ENCODE peak calls at places on chromosome 6, in eight cellular contexts. Q is PC-3, C is fibroblast of lung, R is kidney, V is stomach, E is OCI-LY7, K is tibial nerve, A is HepG2. T is an unnamed sample.

GRCh38 chr6:16130932-16131387 is 2.1 kb downstream of the MYLIP start:
- DNase-seq in E (peak), A (peak), C (peak), R (no peak), V (peak), K (peak), Q (peak), T (no peak)

GRCh38 chr6:42142118-42142835 is at the start of gene C6orf132:
- DNase-seq in C (peak), K (no peak), V (peak), R (peak), E (no peak), Q (peak), A (peak), T (peak)

GRCh38 chr6:13507306-13507855 is 20.0 kb upstream of the GFOD1 start:
- DNase-seq in Q (no peak), A (no peak), R (no peak), C (peak), V (no peak), E (no peak), K (no peak), T (no peak)

GRCh38 chr6:1463751-1464397 is 74.5 kb downstream of the FOXF2 start:
- DNase-seq in V (no peak), R (no peak), E (no peak), K (no peak), Q (no peak), A (no peak), C (no peak), T (no peak)

GRCh38 chr6:5142915-5143314 is 57.8 kb downstream of the PPP1R3G start:
- DNase-seq in R (no peak), E (no peak), A (no peak), Q (no peak), V (no peak), C (no peak), K (no peak), T (no peak)

GRCh38 chr6:140316966-140317365 is 942.5 kb upstream of the CITED2 start:
- DNase-seq in C (no peak), E (no peak), V (no peak), A (no peak), Q (no peak), K (no peak), R (no peak), T (no peak)

GRCh38 chr6:14074723-14075503 is 42.7 kb upstream of the CD83 start:
- DNase-seq in V (no peak), C (peak), Q (peak), R (no peak), E (peak), A (no peak), K (no peak), T (no peak)

GRCh38 chr6:33764036-33764435 is 17.3 kb upstream of the IP6K3 start:
- DNase-seq in A (no peak), Q (no peak), K (no peak), E (no peak), V (no peak), C (no peak), R (no peak), T (no peak)

GRCh38 chr6:142112451-142113061 is 20.2 kb upstream of the GJE1 start:
- DNase-seq in Q (peak), R (no peak), K (peak), C (peak), V (peak), A (peak), E (peak), T (peak)

GRCh38 chr6:3753228-3753795 is 1.8 kb upstream of the PXDC1 start:
- DNase-seq in V (no peak), A (no peak), E (no peak), Q (no peak), R (no peak), K (no peak), C (no peak), T (no peak)

GRCh38 chr6:88780714-88781389 is 182.6 kb downstream of the RNGTT start:
- DNase-seq in A (peak), Q (peak), E (peak), K (peak), R (no peak), C (peak), V (no peak), T (peak)

GRCh38 chr6:44305200-44305725 is 7.9 kb downstream of the AARS2 start:
- DNase-seq in C (no peak), V (no peak), Q (no peak), E (no peak), R (no peak), A (no peak), K (no peak), T (no peak)

GRCh38 chr6:27889628-27890315 is 22.4 kb downstream of the OR2B2 start:
- DNase-seq in E (peak), A (no peak), K (no peak), R (no peak), Q (no peak), C (no peak), V (no peak), T (no peak)

GRCh38 chr6:158081657-158081935 is 86.5 kb downstream of the SERAC1 start:
- DNase-seq in V (no peak), K (no peak), C (no peak), E (no peak), A (no peak), R (no peak), Q (no peak), T (no peak)

GRCh38 chr6:40194771-40195170 is 260.5 kb upstream of the MOCS1 start:
- DNase-seq in A (no peak), K (no peak), C (no peak), R (no peak), Q (no peak), V (no peak), E (no peak), T (no peak)

GRCh38 chr6:3328796-3329195 is 70.0 kb downstream of the PSMG4 start:
- DNase-seq in V (no peak), E (no peak), C (no peak), R (no peak), A (no peak), K (no peak), Q (no peak), T (no peak)

GRCh38 chr6:96157018-96157565 is 141.3 kb downstream of the FUT9 start:
- DNase-seq in Q (no peak), E (no peak), V (no peak), K (no peak), C (no peak), R (no peak), A (peak), T (no peak)

GRCh38 chr6:52423971-52424381 is 3.8 kb downstream of the EFHC1 start:
- DNase-seq in K (peak), R (no peak), E (no peak), C (peak), A (peak), V (no peak), Q (peak), T (no peak)

GRCh38 chr6:127518212-127518709 is 874 bp downstream of the MTCL3 start:
- DNase-seq in C (peak), V (no peak), K (no peak), E (no peak), A (no peak), R (no peak), Q (no peak), T (no peak)

GRCh38 chr6:38152620-38153019 is 333.1 kb downstream of the ZFAND3 start:
- DNase-seq in Q (no peak), C (no peak), A (no peak), V (no peak), K (no peak), E (no peak), R (no peak), T (no peak)

GRCh38 chr6:75334266-75335040 is 49.9 kb upstream of the TMEM30A start:
- DNase-seq in K (no peak), V (no peak), C (peak), R (no peak), A (no peak), E (no peak), Q (peak), T (no peak)

GRCh38 chr6:14520536-14520935 is 403.0 kb downstream of the CD83 start:
- DNase-seq in R (no peak), A (no peak), K (no peak), E (no peak), V (no peak), C (no peak), Q (peak), T (no peak)

GRCh38 chr6:128719786-128720185 is 163.2 kb upstream of the LAMA2 start:
- DNase-seq in A (no peak), E (no peak), V (no peak), R (no peak), Q (no peak), K (no peak), C (no peak), T (no peak)

GRCh38 chr6:157912326-157912725 is 69.3 kb upstream of the SYNJ2 start:
- DNase-seq in V (no peak), A (no peak), E (no peak), C (peak), Q (no peak), R (no peak), K (no peak), T (no peak)

GRCh38 chr6:142842423-142843261 is 102.3 kb downstream of the HIVEP2 start:
- DNase-seq in A (peak), K (no peak), R (no peak), E (no peak), Q (peak), V (no peak), C (peak), T (no peak)

GRCh38 chr6:33297406-33297955 is 1.3 kb downstream of the RGL2 start:
- DNase-seq in Q (peak), E (peak), A (no peak), K (no peak), R (peak), V (peak), C (no peak), T (no peak)

GRCh38 chr6:41489284-41489851 is 56.8 kb upstream of the FOXP4 start:
- DNase-seq in Q (no peak), A (no peak), K (peak), V (no peak), C (peak), E (no peak), R (no peak), T (no peak)

GRCh38 chr6:159858259-159858658 is 32.5 kb upstream of the MAS1 start:
- DNase-seq in V (no peak), Q (no peak), E (no peak), C (no peak), A (no peak), K (no peak), R (no peak), T (no peak)

GRCh38 chr6:46953921-46954320 is 32.2 kb upstream of the ADGRF5 start:
- DNase-seq in A (no peak), R (no peak), C (no peak), V (no peak), E (no peak), K (no peak), Q (no peak), T (no peak)

GRCh38 chr6:72826033-72826432 is 204.2 kb downstream of the KCNQ5 start:
- DNase-seq in C (peak), K (no peak), V (no peak), R (no peak), Q (peak), A (no peak), E (no peak), T (no peak)

GRCh38 chr6:108780784-108781183 is 67.4 kb upstream of the ARMC2 start:
- DNase-seq in R (no peak), K (no peak), A (no peak), E (no peak), C (no peak), Q (no peak), V (no peak), T (no peak)
- TF ChIP-seq CTCF in R (no peak), K (no peak), A (no peak), E (no peak), C (no peak), Q (no peak), V (no peak), T (no peak)

GRCh38 chr6:148611213-148611612 is 135.6 kb upstream of the UST start:
- DNase-seq in A (no peak), V (no peak), E (no peak), C (peak), K (peak), Q (peak), R (no peak), T (no peak)

GRCh38 chr6:148612043-148612442 is 134.8 kb upstream of the UST start:
- DNase-seq in K (no peak), Q (no peak), V (no peak), C (no peak), E (no peak), R (no peak), A (no peak), T (no peak)

GRCh38 chr6:148608211-148608951 is 138.4 kb upstream of the UST start:
- DNase-seq in R (no peak), K (no peak), E (peak), C (no peak), A (peak), V (no peak), Q (peak), T (no peak)
- TF ChIP-seq CTCF in R (peak), K (no peak), E (peak), C (peak), A (peak), V (no peak), Q (peak), T (peak)

GRCh38 chr6:149153637-149154036 is 163.9 kb upstream of the TAB2 start:
- DNase-seq in E (no peak), K (no peak), V (no peak), R (no peak), A (no peak), C (no peak), Q (no peak), T (no peak)
- TF ChIP-seq CTCF in E (no peak), K (no peak), V (no peak), R (no peak), A (no peak), C (no peak), Q (no peak), T (no peak)

GRCh38 chr6:134328138-134328537 is 10.2 kb upstream of the SGK1 start:
- DNase-seq in V (no peak), E (no peak), A (no peak), R (no peak), Q (no peak), C (no peak), K (no peak), T (no peak)
- TF ChIP-seq CTCF in V (no peak), E (peak), A (no peak), R (no peak), Q (peak), C (no peak), K (no peak), T (no peak)

DNA sequence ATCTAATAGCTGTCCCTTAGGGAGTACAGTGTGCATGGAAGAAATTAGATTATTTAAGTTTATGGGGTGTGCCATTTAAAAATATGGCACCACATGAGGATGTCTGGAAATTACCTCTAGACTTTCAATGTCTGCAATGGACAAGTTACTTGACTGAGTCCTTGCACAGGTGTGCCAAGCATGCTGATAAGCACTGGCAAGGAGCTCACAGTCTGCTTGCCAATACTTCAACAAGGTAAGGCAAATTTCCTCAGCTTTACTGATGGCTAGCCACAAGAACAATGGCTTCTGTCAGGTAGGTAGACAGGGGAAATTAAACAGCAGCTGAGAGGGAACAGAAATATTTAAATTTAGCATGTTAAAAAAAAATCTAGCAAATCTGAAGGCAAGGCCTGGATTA is 91.1 kb upstream of the TRAF3IP2 start:
- DNase-seq in C (no peak), R (no peak), K (no peak), A (no peak), E (no peak), V (peak), Q (no peak), T (no peak)
- TF ChIP-seq CTCF in C (no peak), R (no peak), K (no peak), A (no peak), E (no peak), V (no peak), Q (no peak), T (no peak)

GRCh38 chr6:17885079-17885478 is 102.4 kb downstream of the KIF13A start:
- DNase-seq in V (no peak), K (no peak), A (no peak), E (no peak), C (peak), Q (peak), R (no peak), T (no peak)

GRCh38 chr6:17886891-17887290 is 100.5 kb downstream of the KIF13A start:
- DNase-seq in R (no peak), Q (no peak), K (no peak), C (peak), A (no peak), V (no peak), E (no peak), T (no peak)

GRCh38 chr6:17883665-17884500 is 103.6 kb downstream of the KIF13A start:
- DNase-seq in Q (no peak), R (no peak), C (no peak), A (peak), K (no peak), V (no peak), E (no peak), T (no peak)

GRCh38 chr6:17884501-17885039 is 102.9 kb downstream of the KIF13A start:
- DNase-seq in R (no peak), Q (no peak), C (peak), A (no peak), K (no peak), E (no peak), V (no peak), T (no peak)

GRCh38 chr6:17885889-17886576 is 101.4 kb downstream of the KIF13A start:
- DNase-seq in E (no peak), R (no peak), V (no peak), A (no peak), C (peak), Q (no peak), K (no peak), T (no peak)
- TF ChIP-seq CTCF in E (no peak), R (no peak), V (no peak), A (no peak), C (no peak), Q (no peak), K (no peak), T (no peak)

GRCh38 chr6:18308070-18308735 is 43.9 kb upstream of the DEK start:
- DNase-seq in C (peak), V (no peak), E (no peak), K (no peak), A (no peak), R (no peak), Q (no peak), T (no peak)

GRCh38 chr6:18314317-18314997 is 50.1 kb upstream of the DEK start:
- DNase-seq in R (no peak), K (no peak), Q (no peak), V (no peak), E (no peak), C (no peak), A (no peak), T (no peak)

GRCh38 chr6:18312368-18312767 is 48.0 kb upstream of the DEK start:
- DNase-seq in A (no peak), K (no peak), Q (no peak), R (no peak), E (no peak), C (no peak), V (no peak), T (no peak)

GRCh38 chr6:18307006-18307405 is 42.7 kb upstream of the DEK start:
- DNase-seq in Q (no peak), R (no peak), E (no peak), C (peak), K (no peak), A (no peak), V (no peak), T (no peak)

DNA sequence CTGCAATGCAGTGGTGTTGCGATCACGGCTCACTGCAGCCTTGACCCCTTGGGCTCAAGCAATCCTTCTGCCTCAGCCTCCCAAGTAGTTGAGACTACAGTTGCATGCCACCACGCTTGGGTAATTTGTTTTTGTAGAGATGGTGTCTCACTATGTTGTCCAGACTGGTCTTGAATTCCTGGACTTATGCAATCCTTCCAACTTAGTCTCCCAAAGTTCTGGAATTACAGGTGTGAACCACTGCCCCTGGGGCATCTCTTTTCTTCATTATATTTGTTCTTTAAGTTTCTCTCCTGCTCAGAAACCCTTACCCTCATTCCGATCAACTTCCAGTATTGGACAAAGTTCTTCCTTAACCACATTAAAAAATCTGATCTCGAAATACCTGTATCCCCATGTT is 44.7 kb upstream of the DEK start:
- DNase-seq in V (no peak), K (no peak), Q (no peak), C (no peak), R (no peak), A (no peak), E (no peak), T (no peak)
- TF ChIP-seq CTCF in V (no peak), K (no peak), Q (no peak), C (no peak), R (no peak), A (no peak), E (no peak), T (no peak)

GRCh38 chr6:35954335-35954734 is 33.4 kb upstream of the SRPK1 start:
- DNase-seq in Q (no peak), A (no peak), C (no peak), K (no peak), R (no peak), V (no peak), E (no peak), T (no peak)

GRCh38 chr6:35945650-35946025 is 24.7 kb upstream of the SRPK1 start:
- DNase-seq in E (no peak), C (peak), V (no peak), Q (no peak), A (no peak), K (no peak), R (no peak), T (no peak)

GRCh38 chr6:35943390-35943789 is 22.5 kb upstream of the SRPK1 start:
- DNase-seq in V (no peak), Q (no peak), A (no peak), E (no peak), C (no peak), R (no peak), K (no peak), T (no peak)

DNA sequence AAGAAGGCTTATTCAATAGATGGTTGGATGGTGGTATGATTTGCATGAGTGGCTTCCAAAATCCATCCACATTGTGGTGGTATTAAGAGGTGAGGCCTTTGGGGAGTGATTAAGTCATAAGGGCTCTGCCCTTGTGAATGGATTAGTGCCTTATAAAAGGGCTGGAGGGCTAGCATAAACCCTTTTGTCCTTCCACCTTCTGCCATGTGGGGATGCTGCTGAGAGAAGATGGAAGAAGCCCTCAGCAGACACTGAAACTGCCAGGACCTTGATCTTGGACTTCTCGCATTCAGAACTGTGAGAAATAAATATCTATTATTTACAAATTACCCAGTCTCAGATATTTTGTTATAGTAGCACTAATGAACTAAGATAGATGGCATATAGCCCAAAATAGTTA is 27.8 kb upstream of the SRPK1 start:
- DNase-seq in C (no peak), Q (peak), K (no peak), V (no peak), R (no peak), E (peak), A (peak), T (no peak)
- TF ChIP-seq CTCF in C (peak), Q (peak), K (no peak), V (no peak), R (no peak), E (peak), A (peak), T (peak)

GRCh38 chr6:23179994-23180393 is 610.6 kb downstream of the HDGFL1 start:
- DNase-seq in E (no peak), R (no peak), Q (no peak), A (no peak), C (no peak), K (no peak), V (no peak), T (no peak)

GRCh38 chr6:23175391-23175790 is 606.0 kb downstream of the HDGFL1 start:
- DNase-seq in V (no peak), E (no peak), K (no peak), C (peak), R (no peak), A (no peak), Q (no peak), T (no peak)

GRCh38 chr6:23174781-23175361 is 605.5 kb downstream of the HDGFL1 start:
- DNase-seq in R (no peak), A (no peak), Q (peak), V (no peak), K (no peak), E (no peak), C (peak), T (no peak)

GRCh38 chr6:23176471-23176870 is 607.1 kb downstream of the HDGFL1 start:
- DNase-seq in C (no peak), Q (no peak), V (no peak), A (no peak), K (no peak), R (no peak), E (no peak), T (no peak)

GRCh38 chr6:23176883-23177282 is 607.5 kb downstream of the HDGFL1 start:
- DNase-seq in K (no peak), A (no peak), Q (no peak), C (no peak), E (no peak), R (no peak), V (no peak), T (no peak)
- TF ChIP-seq CTCF in K (no peak), A (no peak), Q (peak), C (peak), E (no peak), R (no peak), V (no peak), T (no peak)

T was measured in progenitor cell of endocrine pancreas.